ENCODE peak calls at places on chromosomes 3 and 15, in four cellular contexts. U is heart right ventricle, C is cardiac muscle cell, W is ovary. B is an unnamed sample.

GRCh38 chr3:103134023-103134724 is 699.4 kb downstream of the ZPLD1 start:
- DNase-seq in W (no peak), C (no peak), U (no peak), B (no peak)

GRCh38 chr15:25671132-25671531 is 192.0 kb downstream of the ATP10A start:
- DNase-seq in C (no peak), U (no peak), W (no peak), B (no peak)

GRCh38 chr15:25134546-25134945 is 179.8 kb downstream of the SNRPN start:
- DNase-seq in U (no peak), C (peak), W (no peak), B (no peak)

GRCh38 chr3:27293954-27294353 is 75.2 kb downstream of the NEK10 start:
- DNase-seq in C (no peak), U (no peak), W (no peak), B (no peak)

GRCh38 chr3:110420158-110420641 is 651.4 kb upstream of the NECTIN3 start:
- DNase-seq in C (peak), U (no peak), W (no peak), B (no peak)

GRCh38 chr3:59432676-59433075 is 382.9 kb upstream of the CFAP20DC start:
- DNase-seq in U (no peak), W (no peak), C (no peak), B (no peak)

GRCh38 chr15:47338771-47339170 is 378.5 kb upstream of the SEMA6D start:
- DNase-seq in U (no peak), C (no peak), W (no peak), B (no peak)

GRCh38 chr3:139718415-139718814 is 40.6 kb upstream of the NMNAT3 start:
- DNase-seq in C (peak), W (peak), U (peak), B (no peak)

GRCh38 chr3:20080956-20081554 is 40.8 kb downstream of the KAT2B start:
- DNase-seq in U (peak), W (no peak), C (no peak), B (peak)

GRCh38 chr3:88985491-88985890 is 121.9 kb upstream of the EPHA3 start:
- DNase-seq in U (no peak), W (no peak), C (no peak), B (no peak)

GRCh38 chr15:68816795-68817303 is 3.8 kb downstream of the ANP32A start:
- DNase-seq in W (no peak), C (peak), U (peak), B (no peak)

GRCh38 chr3:141514382-141514781 is 27.6 kb downstream of the RASA2 start:
- DNase-seq in U (no peak), W (no peak), C (no peak), B (no peak)

GRCh38 chr3:122169911-122170310 is 13.6 kb upstream of the CASR start:
- DNase-seq in W (no peak), C (no peak), U (no peak), B (no peak)

GRCh38 chr3:111210003-111210699 is 138.5 kb downstream of the NECTIN3 start:
- DNase-seq in C (no peak), U (no peak), W (no peak), B (no peak)

GRCh38 chr3:132592211-132592610 is 4.9 kb upstream of the ACKR4 start:
- DNase-seq in U (no peak), W (no peak), C (no peak), B (no peak)

GRCh38 chr3:143165211-143165610 is 45.6 kb downstream of the CHST2 start:
- DNase-seq in C (no peak), U (no peak), W (no peak), B (no peak)

GRCh38 chr15:99343836-99344551 is 92.7 kb downstream of the LRRC28 start:
- DNase-seq in C (peak), W (no peak), U (peak), B (no peak)

GRCh38 chr15:40736575-40736974 is 18.5 kb downstream of the RMDN3 start:
- DNase-seq in W (no peak), U (no peak), C (no peak), B (no peak)

GRCh38 chr3:54146383-54147239 is 24.3 kb downstream of the CACNA2D3 start:
- DNase-seq in W (peak), C (peak), U (peak), B (no peak)

GRCh38 chr3:122992138-122992537 is 35.4 kb downstream of the SEMA5B start:
- DNase-seq in W (no peak), U (no peak), C (no peak), B (no peak)

DNA sequence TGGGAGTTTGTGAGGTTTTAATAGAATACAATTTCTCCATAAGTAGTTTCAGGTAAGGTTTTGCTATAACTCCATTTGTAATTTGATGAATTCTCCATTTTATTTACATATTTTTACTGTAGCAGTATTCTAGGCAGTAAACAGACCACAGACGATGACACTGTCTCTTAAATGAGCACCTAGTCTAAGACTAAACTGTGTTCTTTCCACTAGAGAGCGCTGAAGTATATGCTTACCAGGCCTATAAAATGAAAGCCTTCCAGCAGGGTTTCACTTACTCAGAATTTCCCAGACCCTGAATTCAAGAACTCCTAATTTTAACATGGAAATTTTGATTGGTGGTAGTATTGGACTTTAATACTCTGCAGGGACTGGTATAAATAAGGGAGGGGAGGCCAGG is 41.6 kb downstream of the POLG start:
- DNase-seq in C (no peak), W (no peak), U (no peak), B (no peak)
- TF ChIP-seq CTCF in C (no peak), W (no peak), U (no peak), B (no peak)

DNA sequence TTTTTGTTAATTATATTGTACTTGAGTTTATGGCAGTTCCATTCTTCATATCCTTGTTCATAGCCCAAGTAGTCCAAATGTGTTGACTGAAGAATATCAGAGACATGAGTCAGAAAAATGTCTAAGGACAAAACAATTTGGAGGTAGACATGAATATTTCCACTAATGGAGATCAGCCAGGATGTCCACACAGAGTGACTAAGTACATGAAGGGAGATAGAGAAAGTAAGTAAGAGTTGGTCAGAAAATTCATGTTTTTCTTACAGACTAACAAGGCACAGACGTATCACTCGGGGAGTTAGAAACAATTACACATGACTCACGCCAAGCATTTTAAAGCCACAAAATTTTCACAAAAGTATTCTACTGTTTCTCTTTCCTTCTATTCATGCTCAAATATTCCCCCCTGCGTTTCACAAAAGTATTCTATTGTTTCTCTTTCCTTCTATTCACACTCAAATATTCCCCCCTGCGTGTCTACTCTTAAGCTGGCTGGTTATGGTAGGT is 648.9 kb upstream of the CCDC54 start:
- DNase-seq in U (no peak), W (no peak), C (peak), B (no peak)
- H3K4me3 ChIP-seq in U (no peak), W (no peak), C (no peak), B (no peak)

GRCh38 chr3:45654344-45654934 is 34.8 kb upstream of the SACM1L start:
- DNase-seq in C (no peak), W (no peak), U (no peak), B (no peak)
- TF ChIP-seq CTCF in C (no peak), W (no peak), U (no peak), B (peak)

DNA sequence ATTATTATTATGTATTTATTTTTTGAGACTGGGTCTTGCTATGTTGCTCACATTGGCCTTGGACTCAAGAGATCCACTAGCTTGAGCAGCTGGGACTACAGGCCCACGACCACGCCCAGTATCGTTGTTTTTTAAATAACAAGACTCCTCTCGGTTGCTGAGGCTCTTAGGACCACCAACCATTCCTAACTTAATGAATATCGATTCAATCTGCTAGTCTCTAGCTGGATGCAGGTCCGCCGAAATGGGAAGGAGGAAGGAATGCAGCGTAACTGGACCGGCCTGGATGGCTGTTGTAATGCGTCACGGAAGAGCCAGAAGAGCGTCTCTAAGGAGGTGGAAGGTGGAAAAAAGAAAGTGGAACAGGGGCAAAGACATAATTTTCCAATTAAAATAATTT is 1.7 kb downstream of the ANXA2 start:
- DNase-seq in U (no peak), W (no peak), C (no peak), B (no peak)
- H3K4me3 ChIP-seq in U (peak), W (peak), C (no peak), B (no peak)

B was measured in LNCaP clone FGC.